ENCODE peak calls at places on chromosomes 16 and 17, in nine cellular contexts. W is OCI-LY7, Z is RWPE2, D is neural progenitor cell, A is lower lobe of right lung, V is adrenal gland, G is lung, R is stomach, L is MM.1S. S is an unnamed sample. For H3K36me3, the result is how much of the 10 kb centered on the place peaks cover.

GRCh38 chr17:82703935-82704865 is 5.7 kb upstream of the RAB40B start:
- DNase-seq in W (no peak), Z (no peak), D (no peak), A (no peak), V (no peak), G (no peak), R (peak), L (no peak), S (no peak)

GRCh38 chr17:80339731-80340456 is 75.1 kb upstream of the ENDOV start:
- DNase-seq in W (no peak), Z (no peak), D (no peak), A (no peak), V (no peak), G (no peak), R (no peak), L (no peak), S (no peak)

GRCh38 chr16:3087243-3087791 is 11.8 kb downstream of the ZSCAN10 start:
- DNase-seq in W (no peak), Z (no peak), D (peak), A (no peak), V (peak), G (no peak), R (no peak), L (no peak), S (no peak)

GRCh38 chr16:2328428-2328827 is 12.1 kb downstream of the ABCA3 start:
- DNase-seq in W (no peak), Z (peak), D (no peak), A (peak), V (no peak), G (no peak), R (no peak), L (no peak), S (no peak)

GRCh38 chr17:31428111-31428510 is 36.6 kb downstream of the RAB11FIP4 start:
- DNase-seq in W (no peak), Z (no peak), D (no peak), A (no peak), V (no peak), G (no peak), R (no peak), L (no peak), S (no peak)

GRCh38 chr16:50613281-50613991 is 65.2 kb downstream of the NKD1 start:
- DNase-seq in W (no peak), Z (no peak), D (no peak), A (no peak), V (no peak), G (no peak), R (no peak), L (no peak), S (no peak)

GRCh38 chr16:74577882-74578366 is 29.0 kb downstream of the GLG1 start:
- DNase-seq in W (no peak), Z (no peak), D (no peak), A (no peak), V (no peak), G (no peak), R (no peak), L (no peak), S (peak)

GRCh38 chr16:66207139-66207863 is 159.2 kb upstream of the CDH5 start:
- DNase-seq in W (peak), Z (no peak), D (no peak), A (no peak), V (peak), G (peak), R (no peak), L (no peak), S (no peak)

GRCh38 chr17:5418858-5419355 is 555 bp downstream of the NUP88 start:
- DNase-seq in W (peak), Z (no peak), D (no peak), A (peak), V (no peak), G (peak), R (peak), L (peak), S (no peak)

GRCh38 chr17:3011891-3012290 is 51.5 kb downstream of the OR1D5 start:
- DNase-seq in W (no peak), Z (no peak), D (no peak), A (peak), V (no peak), G (no peak), R (no peak), L (no peak), S (no peak)

GRCh38 chr16:85330694-85331188 is 218.5 kb upstream of the CIBAR2 start:
- DNase-seq in W (peak), Z (no peak), D (peak), A (no peak), V (no peak), G (no peak), R (no peak), L (peak), S (peak)

GRCh38 chr17:50863221-50863843 is 2.8 kb downstream of the TOB1 start:
- DNase-seq in W (peak), Z (no peak), D (peak), A (no peak), V (peak), G (peak), R (peak), L (peak), S (no peak)

GRCh38 chr16:48492131-48492530 is 106.9 kb upstream of the SIAH1 start:
- DNase-seq in W (no peak), Z (no peak), D (no peak), A (no peak), V (no peak), G (no peak), R (no peak), L (no peak), S (no peak)

GRCh38 chr17:8448310-8448709 is 12.6 kb downstream of the NDEL1 start:
- DNase-seq in W (no peak), Z (no peak), D (no peak), A (no peak), V (no peak), G (no peak), R (no peak), L (no peak), S (no peak)

GRCh38 chr17:13642188-13642587 is 40.5 kb upstream of the HS3ST3A1 start:
- DNase-seq in W (no peak), Z (no peak), D (no peak), A (no peak), V (no peak), G (no peak), R (no peak), L (no peak), S (no peak)

GRCh38 chr16:73713817-73714495 is 582.7 kb upstream of the PSMD7 start:
- DNase-seq in W (peak), Z (no peak), D (peak), A (no peak), V (peak), G (no peak), R (no peak), L (no peak), S (no peak)

GRCh38 chr16:29312835-29313558 is 93.5 kb downstream of the NPIPB11 start:
- DNase-seq in W (no peak), Z (no peak), D (peak), A (no peak), V (no peak), G (no peak), R (no peak), L (no peak), S (no peak)

GRCh38 chr16:68229431-68230175 is 6.3 kb downstream of the ESRP2 start:
- DNase-seq in W (peak), Z (no peak), D (peak), A (no peak), V (peak), G (no peak), R (peak), L (peak), S (no peak)

GRCh38 chr16:21946889-21947635 is 6.1 kb upstream of the UQCRC2 start:
- DNase-seq in W (no peak), Z (no peak), D (no peak), A (no peak), V (no peak), G (no peak), R (no peak), L (peak), S (no peak)

GRCh38 chr17:56812971-56813388 is 20.7 kb downstream of the C17orf67 start:
- DNase-seq in W (no peak), Z (no peak), D (no peak), A (no peak), V (no peak), G (no peak), R (no peak), L (no peak), S (no peak)

GRCh38 chr17:31561469-31562412 is 170.3 kb downstream of the RAB11FIP4 start:
- DNase-seq in W (peak), Z (no peak), D (no peak), A (no peak), V (no peak), G (no peak), R (no peak), L (no peak), S (no peak)

GRCh38 chr16:59645194-59645593 is 911.1 kb upstream of the GOT2 start:
- DNase-seq in W (no peak), Z (no peak), D (no peak), A (no peak), V (no peak), G (no peak), R (no peak), L (no peak), S (no peak)

GRCh38 chr17:882827-883585 is 96.6 kb downstream of the NXN start:
- DNase-seq in W (no peak), Z (peak), D (peak), A (no peak), V (peak), G (no peak), R (peak), L (no peak), S (no peak)

GRCh38 chr17:48438662-48439061 is 8.6 kb upstream of the SKAP1 start:
- DNase-seq in W (no peak), Z (no peak), D (no peak), A (no peak), V (no peak), G (no peak), R (no peak), L (peak), S (no peak)

GRCh38 chr17:69523252-69523861 is 108.9 kb downstream of the MAP2K6 start:
- DNase-seq in W (peak), Z (no peak), D (peak), A (no peak), V (peak), G (no peak), R (no peak), L (peak), S (no peak)

GRCh38 chr16:1150511-1150982 is 2.4 kb upstream of the CACNA1H start:
- DNase-seq in W (peak), Z (no peak), D (no peak), A (no peak), V (peak), G (no peak), R (no peak), L (peak), S (peak)

GRCh38 chr16:55703003-55704001 is 47.5 kb downstream of the SLC6A2 start:
- DNase-seq in W (peak), Z (no peak), D (peak), A (no peak), V (peak), G (no peak), R (no peak), L (peak), S (no peak)

GRCh38 chr16:11806721-11807120 is 9.7 kb upstream of the ZC3H7A start:
- DNase-seq in W (no peak), Z (no peak), D (no peak), A (no peak), V (no peak), G (no peak), R (no peak), L (no peak), S (no peak)

GRCh38 chr17:75205793-75206163 is 299 bp downstream of the NUP85 start:
- DNase-seq in W (no peak), Z (no peak), D (no peak), A (no peak), V (no peak), G (no peak), R (no peak), L (no peak), S (no peak)

GRCh38 chr17:37744961-37745800 is at the start of gene HNF1B:
- DNase-seq in W (no peak), Z (no peak), D (peak), A (peak), V (no peak), G (peak), R (peak), L (peak), S (no peak)

GRCh38 chr17:17435323-17435722 is 41.5 kb upstream of the MED9 start:
- DNase-seq in W (no peak), Z (no peak), D (no peak), A (peak), V (no peak), G (no peak), R (no peak), L (no peak), S (peak)

GRCh38 chr17:56144205-56144604 is 9.1 kb upstream of the ANKFN1 start:
- DNase-seq in W (no peak), Z (no peak), D (no peak), A (no peak), V (no peak), G (no peak), R (no peak), L (no peak), S (no peak)

GRCh38 chr17:81923302-81924260 is 4.0 kb downstream of the MAFG start:
- DNase-seq in W (no peak), Z (no peak), D (peak), A (peak), V (peak), G (peak), R (peak), L (peak), S (no peak)

GRCh38 chr16:54136276-54136625 is 150.3 kb downstream of the IRX3 start:
- DNase-seq in W (no peak), Z (no peak), D (no peak), A (no peak), V (no peak), G (no peak), R (no peak), L (no peak), S (no peak)

GRCh38 chr17:71547904-71548303 is 572.9 kb upstream of the SOX9 start:
- DNase-seq in W (no peak), Z (no peak), D (no peak), A (no peak), V (no peak), G (no peak), R (no peak), L (no peak), S (no peak)

GRCh38 chr17:17739388-17740066 is 58.3 kb downstream of the RAI1 start:
- DNase-seq in W (no peak), Z (no peak), D (peak), A (no peak), V (no peak), G (no peak), R (peak), L (no peak), S (no peak)

GRCh38 chr16:84647830-84648594 is at the start of gene KLHL36:
- DNase-seq in W (peak), Z (no peak), D (peak), A (peak), V (peak), G (peak), R (peak), L (peak), S (no peak)

GRCh38 chr16:89057738-89058137 is 35.9 kb upstream of the ACSF3 start:
- DNase-seq in W (no peak), Z (no peak), D (no peak), A (no peak), V (no peak), G (no peak), R (no peak), L (no peak), S (no peak)

GRCh38 chr16:57165923-57166322 is 19.9 kb downstream of the PSME3IP1 start:
- DNase-seq in W (no peak), Z (no peak), D (no peak), A (no peak), V (no peak), G (no peak), R (no peak), L (no peak), S (no peak)

GRCh38 chr16:57167537-57167936 is 18.3 kb downstream of the PSME3IP1 start:
- DNase-seq in W (no peak), Z (no peak), D (no peak), A (no peak), V (no peak), G (no peak), R (no peak), L (no peak), S (no peak)

GRCh38 chr16:57166951-57167350 is 18.9 kb downstream of the PSME3IP1 start:
- DNase-seq in W (no peak), Z (no peak), D (no peak), A (peak), V (no peak), G (peak), R (no peak), L (no peak), S (no peak)

GRCh38 chr16:57169327-57169726 is 16.5 kb downstream of the PSME3IP1 start:
- DNase-seq in W (no peak), Z (no peak), D (peak), A (no peak), V (no peak), G (no peak), R (no peak), L (no peak), S (no peak)

DNA sequence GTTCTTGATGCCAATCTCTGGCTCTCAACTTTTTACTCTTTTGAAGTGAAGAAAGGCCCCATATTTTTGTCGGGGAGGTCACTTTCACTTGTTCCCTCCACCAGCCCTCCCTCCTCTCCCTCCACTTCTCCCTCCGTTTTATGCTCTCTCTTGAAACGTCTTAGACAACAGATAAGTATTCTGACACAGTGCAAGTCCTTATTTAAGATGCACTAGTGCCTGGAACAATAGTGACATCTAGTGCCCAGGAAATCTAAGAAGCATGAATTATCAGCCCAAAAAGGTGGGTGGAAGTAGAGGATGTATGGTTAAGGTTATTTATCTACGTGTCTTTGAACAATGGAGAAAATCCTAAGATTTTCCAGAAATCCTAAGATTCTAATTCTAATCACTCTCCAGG is 17.9 kb downstream of the PSME3IP1 start:
- DNase-seq in W (peak), Z (no peak), D (peak), A (no peak), V (no peak), G (no peak), R (no peak), L (peak), S (no peak)
- TF ChIP-seq CTCF in W (peak), Z (peak), D (peak), A (peak), V (peak), G (peak), R (no peak), L (peak), S (peak)

DNA sequence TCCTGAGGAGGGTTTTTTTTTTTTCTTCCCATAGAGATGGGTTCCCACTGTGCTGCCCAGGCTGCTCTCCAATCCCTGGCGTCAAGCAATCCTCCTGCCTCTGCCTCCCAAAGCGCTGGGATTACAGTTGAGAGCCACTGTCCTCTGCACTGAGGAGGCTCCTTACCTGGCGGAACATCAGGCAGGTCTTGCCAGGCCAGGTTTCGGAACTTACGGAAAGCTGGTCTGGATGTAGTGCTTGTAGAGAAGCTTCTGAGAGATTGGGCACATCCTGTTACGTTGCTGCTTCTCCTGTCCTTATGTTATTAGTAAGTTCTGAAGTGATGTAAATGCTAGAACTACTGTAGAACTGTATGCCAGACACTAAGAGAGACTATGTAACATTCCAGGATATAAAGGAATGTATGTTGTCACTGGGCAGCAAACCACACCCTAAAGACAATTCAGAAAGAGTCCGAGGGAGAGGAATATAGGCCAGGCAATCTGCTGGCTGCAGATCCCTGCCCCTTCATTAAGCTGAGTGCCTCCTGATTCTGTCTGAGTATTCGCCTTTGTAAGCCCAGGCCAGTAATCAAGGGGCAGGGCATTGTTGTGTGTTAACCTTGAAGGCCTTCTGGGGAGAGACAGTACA is 21.1 kb downstream of the ETV4 start:
- DNase-seq in W (no peak), Z (no peak), D (no peak), A (no peak), V (no peak), G (no peak), R (no peak), L (no peak), S (no peak)
- H3K36me3 ChIP-seq in W (half or more), Z (half or more), D (under half), A (half or more), V (half or more), G (under half), R (half or more), L (under half), S (under half)

GRCh38 chr16:12826559-12826958 is 22.9 kb upstream of the CPPED1 start:
- DNase-seq in W (no peak), Z (no peak), D (no peak), A (no peak), V (no peak), G (no peak), R (no peak), L (no peak), S (no peak)
- H3K4me3 ChIP-seq in W (no peak), Z (no peak), D (no peak), A (no peak), V (no peak), G (no peak), R (no peak), L (no peak), S (no peak)

GRCh38 chr17:22267019-22267418 is 574.7 kb downstream of the KCNJ18 start:
- DNase-seq in W (no peak), Z (no peak), D (no peak), A (no peak), V (no peak), G (no peak), R (no peak), L (no peak), S (no peak)
- TF ChIP-seq CTCF in W (no peak), Z (no peak), D (no peak), A (no peak), V (no peak), G (no peak), R (no peak), L (no peak), S (no peak)